ENCODE peak calls at places on chromosomes 4 and X, in seven cellular contexts. N, A, F, U, B, J and W are unnamed samples.

GRCh38 chr4:2833671-2834000 is 10.0 kb upstream of the ADD1 start:
- DNase-seq in N (peak), A (no peak), F (no peak), U (no peak), B (no peak), J (no peak), W (no peak)

GRCh38 chr4:187436251-187436650 is 559.3 kb upstream of the ZFP42 start:
- DNase-seq in N (no peak), A (no peak), F (no peak), U (no peak), B (no peak), J (no peak), W (no peak)

GRCh38 chr4:30840571-30840970 is 120.4 kb downstream of the PCDH7 start:
- DNase-seq in N (no peak), A (no peak), F (no peak), U (no peak), B (no peak), J (no peak), W (no peak)

GRCh38 chr4:83905952-83906351 is 370.0 kb downstream of the GPAT3 start:
- DNase-seq in N (no peak), A (no peak), F (peak), U (peak), B (no peak), J (no peak), W (no peak)

GRCh38 chr4:112214397-112215264 is 17.0 kb upstream of the AP1AR start:
- DNase-seq in N (no peak), A (no peak), F (no peak), U (no peak), B (no peak), J (peak), W (no peak)

GRCh38 chrX:136189222-136189621 is 41.9 kb downstream of the FHL1 start:
- DNase-seq in N (no peak), A (no peak), F (no peak), U (no peak), B (no peak), J (peak), W (no peak)

GRCh38 chr4:54473077-54473545 is 184.6 kb upstream of the KIT start:
- DNase-seq in N (no peak), A (no peak), F (no peak), U (no peak), B (no peak), J (no peak), W (no peak)

GRCh38 chr4:13722649-13723048 is 95.1 kb upstream of the BOD1L1 start:
- DNase-seq in N (no peak), A (no peak), F (no peak), U (no peak), B (no peak), J (no peak), W (no peak)

GRCh38 chr4:187887886-187888285 is 107.7 kb upstream of the ZFP42 start:
- DNase-seq in N (no peak), A (no peak), F (no peak), U (no peak), B (no peak), J (no peak), W (no peak)

GRCh38 chr4:71406459-71406963 is 67.7 kb downstream of the SLC4A4 start:
- DNase-seq in N (no peak), A (no peak), F (no peak), U (no peak), B (no peak), J (peak), W (no peak)

GRCh38 chrX:139720136-139720535 is 12.2 kb upstream of the MCF2 start:
- DNase-seq in N (no peak), A (no peak), F (no peak), U (no peak), B (no peak), J (peak), W (no peak)

GRCh38 chr4:1310031-1310795 is 20.5 kb downstream of the MAEA start:
- DNase-seq in N (no peak), A (peak), F (no peak), U (no peak), B (no peak), J (no peak), W (no peak)

GRCh38 chr4:6272863-6273660 is 3.4 kb downstream of the WFS1 start:
- DNase-seq in N (no peak), A (no peak), F (no peak), U (peak), B (no peak), J (peak), W (no peak)

GRCh38 chrX:37844622-37845021 is 2.7 kb downstream of the DYNLT3 start:
- DNase-seq in N (no peak), A (no peak), F (no peak), U (no peak), B (no peak), J (no peak), W (no peak)

GRCh38 chr4:41050116-41050515 is 164.2 kb downstream of the APBB2 start:
- DNase-seq in N (no peak), A (no peak), F (no peak), U (no peak), B (no peak), J (no peak), W (no peak)

GRCh38 chrX:49040376-49040955 is 2.7 kb downstream of the TFE3 start:
- DNase-seq in N (no peak), A (no peak), F (no peak), U (no peak), B (no peak), J (peak), W (no peak)

GRCh38 chr4:138576684-138577083 is 334.5 kb upstream of the SLC7A11 start:
- DNase-seq in N (no peak), A (no peak), F (peak), U (no peak), B (no peak), J (peak), W (no peak)

GRCh38 chr4:120432451-120432850 is 365.8 kb upstream of the MAD2L1 start:
- DNase-seq in N (no peak), A (no peak), F (no peak), U (no peak), B (no peak), J (no peak), W (no peak)

GRCh38 chrX:49106930-49107329 is 16.6 kb downstream of the GPKOW start:
- DNase-seq in N (no peak), A (no peak), F (peak), U (peak), B (peak), J (peak), W (no peak)

GRCh38 chrX:43508694-43509093 is 147.4 kb upstream of the MAOA start:
- DNase-seq in N (no peak), A (no peak), F (no peak), U (no peak), B (no peak), J (no peak), W (no peak)

GRCh38 chr4:95637047-95637600 is 88.4 kb upstream of the UNC5C start:
- DNase-seq in N (no peak), A (no peak), F (no peak), U (peak), B (no peak), J (peak), W (no peak)

GRCh38 chr4:11881364-11881763 is 452.7 kb upstream of the HS3ST1 start:
- DNase-seq in N (no peak), A (no peak), F (no peak), U (no peak), B (no peak), J (no peak), W (no peak)

GRCh38 chrX:129932137-129932791 is 26.3 kb downstream of the UTP14A start:
- DNase-seq in N (peak), A (peak), F (peak), U (peak), B (peak), J (peak), W (peak)

GRCh38 chr4:143438710-143439109 is 74.8 kb upstream of the SMARCA5 start:
- DNase-seq in N (no peak), A (no peak), F (no peak), U (no peak), B (no peak), J (peak), W (no peak)

GRCh38 chr4:143437476-143437875 is 76.0 kb upstream of the SMARCA5 start:
- DNase-seq in N (no peak), A (no peak), F (no peak), U (no peak), B (no peak), J (no peak), W (no peak)

GRCh38 chr4:143443728-143444127 is 69.8 kb upstream of the SMARCA5 start:
- DNase-seq in N (no peak), A (no peak), F (no peak), U (no peak), B (no peak), J (no peak), W (no peak)

GRCh38 chr4:143437937-143438336 is 75.6 kb upstream of the SMARCA5 start:
- DNase-seq in N (no peak), A (no peak), F (no peak), U (no peak), B (no peak), J (no peak), W (no peak)

DNA sequence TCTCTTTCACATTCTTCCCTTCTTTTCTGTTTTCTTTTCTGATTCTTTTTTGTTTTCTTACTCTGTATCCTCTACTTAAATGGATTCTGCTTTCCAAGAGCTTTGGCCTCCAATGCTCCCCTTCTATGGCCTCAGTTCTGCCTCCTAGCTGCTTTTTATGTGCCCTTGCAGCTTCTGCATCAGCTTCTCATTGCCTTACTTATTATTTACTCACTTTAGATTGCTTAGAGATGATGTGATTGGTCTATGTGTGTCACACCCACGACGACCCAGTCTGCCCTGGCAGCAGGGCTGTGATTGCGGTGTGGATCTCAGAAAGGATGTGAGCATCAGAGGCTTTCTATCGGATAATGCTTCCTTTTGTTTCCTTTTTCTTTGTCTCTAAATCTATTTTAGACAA is 71.8 kb upstream of the SMARCA5 start:
- DNase-seq in N (no peak), A (no peak), F (no peak), U (no peak), B (peak), J (no peak), W (no peak)
- TF ChIP-seq CTCF in N (no peak), A (no peak), F (no peak), U (no peak), B (peak), J (no peak), W (no peak)

GRCh38 chr4:118676128-118676527 is 9.1 kb upstream of the METTL14 start:
- DNase-seq in N (no peak), A (no peak), F (no peak), U (no peak), B (no peak), J (no peak), W (no peak)
- TF ChIP-seq CTCF in N (no peak), A (no peak), F (no peak), U (no peak), B (no peak), J (no peak), W (no peak)

GRCh38 chr4:42399393-42399792 is 2.1 kb downstream of the SHISA3 start:
- DNase-seq in N (no peak), A (no peak), F (no peak), U (peak), B (no peak), J (peak), W (no peak)

GRCh38 chr4:42397635-42398447 is 553 bp downstream of the SHISA3 start:
- DNase-seq in N (no peak), A (peak), F (peak), U (peak), B (no peak), J (peak), W (no peak)

GRCh38 chr4:42397256-42397634 is at the start of gene SHISA3:
- DNase-seq in N (no peak), A (peak), F (peak), U (peak), B (no peak), J (peak), W (no peak)

GRCh38 chr4:42396361-42397255 is 680 bp upstream of the SHISA3 start:
- DNase-seq in N (no peak), A (no peak), F (peak), U (peak), B (no peak), J (no peak), W (no peak)

DNA sequence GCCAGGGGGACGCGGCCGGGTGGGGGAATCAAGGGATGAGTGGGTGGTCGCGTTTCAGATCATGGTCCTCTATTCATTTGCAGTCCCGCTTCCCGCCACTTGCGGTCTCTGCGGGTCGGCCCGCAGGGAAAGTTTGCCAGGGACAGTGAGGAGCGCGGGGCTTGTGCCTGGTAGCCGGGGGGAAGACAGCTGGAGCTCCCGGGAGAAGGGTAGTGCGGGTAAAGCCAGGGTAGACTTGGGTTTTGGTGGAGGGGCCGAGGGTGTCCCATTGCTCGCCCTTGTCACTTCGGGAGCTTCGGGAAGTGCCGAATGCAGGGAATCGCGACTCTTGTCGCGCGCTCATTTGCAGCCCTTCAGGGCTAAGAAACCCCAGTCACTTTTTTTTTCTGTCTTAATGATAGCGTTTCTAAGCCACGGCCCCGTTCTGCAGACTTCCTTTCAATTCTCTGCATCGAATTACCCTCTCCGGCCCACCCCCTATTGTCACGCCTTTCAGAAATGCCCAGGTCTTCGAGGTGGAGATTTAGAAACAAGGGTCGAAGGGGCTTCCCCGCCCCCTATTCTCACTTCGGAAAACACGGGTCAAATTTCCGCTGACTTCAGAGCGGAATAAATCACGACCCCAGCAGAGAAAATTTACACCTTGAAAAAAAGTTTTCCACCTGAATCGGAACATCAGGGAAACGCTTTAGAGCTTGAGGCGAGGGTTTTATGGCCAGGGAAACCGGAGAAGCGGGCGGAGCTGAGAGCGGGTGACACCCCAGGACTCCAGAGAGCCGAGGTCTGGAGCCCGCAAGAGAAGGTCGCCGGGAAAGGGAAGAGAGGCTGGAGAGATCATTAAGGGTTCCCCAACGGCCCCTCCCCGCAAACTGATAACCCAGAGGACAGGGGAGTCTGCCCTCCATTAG is 1.4 kb downstream of the SHISA3 start:
- DNase-seq in N (no peak), A (no peak), F (peak), U (peak), B (no peak), J (peak), W (no peak)
- TF ChIP-seq CTCF in N (no peak), A (no peak), F (no peak), U (peak), B (no peak), J (no peak), W (no peak)

GRCh38 chrX:87337267-87337666 is 180.3 kb upstream of the KLHL4 start:
- DNase-seq in N (no peak), A (no peak), F (no peak), U (no peak), B (no peak), J (no peak), W (no peak)

GRCh38 chrX:87338510-87338909 is 179.1 kb upstream of the KLHL4 start:
- DNase-seq in N (no peak), A (no peak), F (no peak), U (no peak), B (no peak), J (peak), W (no peak)
- TF ChIP-seq CTCF in N (no peak), A (no peak), F (no peak), U (peak), B (peak), J (no peak), W (no peak)

GRCh38 chrX:24151513-24151912 is 2.0 kb downstream of the ZFX start:
- DNase-seq in N (no peak), A (no peak), F (no peak), U (no peak), B (no peak), J (no peak), W (no peak)

GRCh38 chrX:24149346-24150050 is at the start of gene ZFX:
- DNase-seq in N (peak), A (peak), F (peak), U (peak), B (no peak), J (peak), W (peak)

GRCh38 chrX:24148118-24148517 is 1.4 kb upstream of the ZFX start:
- DNase-seq in N (no peak), A (no peak), F (peak), U (no peak), B (no peak), J (peak), W (no peak)

GRCh38 chrX:24148535-24149345 is 789 bp upstream of the ZFX start:
- DNase-seq in N (no peak), A (no peak), F (no peak), U (no peak), B (no peak), J (peak), W (no peak)

DNA sequence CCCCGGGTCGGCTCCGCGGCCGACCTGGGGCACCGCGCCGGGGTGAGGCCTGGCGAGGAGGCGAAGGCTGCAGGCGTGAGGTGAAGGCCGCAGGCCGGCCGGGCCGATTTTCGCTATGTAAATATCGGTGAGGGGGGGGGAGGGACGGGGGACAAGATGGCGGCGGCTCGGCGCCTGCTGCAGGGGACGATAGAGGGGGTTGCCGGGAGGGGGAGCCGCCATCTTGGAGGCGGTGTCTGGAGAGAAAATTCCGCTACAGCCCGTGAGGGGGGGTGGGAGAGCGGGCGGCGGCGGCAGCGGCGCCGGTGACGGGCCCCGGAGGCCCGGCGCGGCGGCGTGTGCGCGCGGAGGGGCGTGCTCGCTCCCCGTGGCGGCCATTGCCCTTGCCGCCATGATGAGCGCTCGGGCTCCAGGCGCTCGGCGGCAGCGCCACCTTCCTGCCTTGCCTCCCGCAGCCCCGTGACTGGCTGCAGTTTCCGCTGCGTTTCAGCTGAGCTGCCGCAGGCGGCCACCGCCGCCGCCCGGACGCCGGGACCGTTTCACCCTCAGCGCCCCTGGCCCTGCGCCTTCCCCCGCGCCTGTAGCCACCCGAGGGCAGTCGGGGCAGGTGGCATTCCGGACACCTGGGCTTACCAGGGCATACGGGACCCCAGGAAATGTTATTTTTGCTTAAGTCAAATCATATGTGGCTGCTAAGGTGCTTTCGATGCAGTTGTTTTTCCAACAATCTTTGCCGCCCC is 692 bp downstream of the ZFX start:
- DNase-seq in N (peak), A (peak), F (peak), U (peak), B (peak), J (peak), W (peak)
- TF ChIP-seq CTCF in N (no peak), A (peak), F (no peak), U (peak), B (peak), J (no peak), W (peak)

DNA sequence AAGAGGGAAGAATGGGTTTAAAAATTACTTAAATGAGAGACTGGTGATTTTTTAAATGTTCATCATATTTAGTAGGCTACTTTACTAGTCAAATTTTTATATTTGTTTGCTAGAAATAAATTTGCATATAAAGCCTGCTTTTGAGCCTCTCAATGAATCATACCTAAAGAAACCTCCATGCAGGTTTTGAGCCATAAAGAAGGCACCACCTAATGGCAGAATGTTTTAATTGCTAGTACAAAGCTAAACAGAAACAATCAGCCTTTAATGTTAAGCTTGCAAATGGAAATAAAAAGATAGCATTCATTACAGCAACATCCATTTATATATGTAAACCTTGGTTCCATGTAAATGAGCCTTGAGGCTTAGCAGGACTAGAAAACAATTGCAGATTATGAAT is 989.7 kb downstream of the CCSER1 start:
- DNase-seq in N (no peak), A (no peak), F (peak), U (no peak), B (no peak), J (peak), W (no peak)
- TF ChIP-seq CTCF in N (no peak), A (no peak), F (no peak), U (peak), B (no peak), J (no peak), W (no peak)